ENCODE peak calls at places on chromosomes 13 and 19, in ten cellular contexts. G, W, O, Q, P, C, I, B, F and S are unnamed samples.

GRCh38 chr19:18594096-18594823 is 5.7 kb downstream of the REX1BD start:
- DNase-seq in G (no peak), P (peak), Q (peak), W (peak), B (peak), C (peak), I (peak), O (peak), F (peak), S (peak)

GRCh38 chr19:11541238-11541637 is 2.6 kb downstream of the CNN1 start:
- DNase-seq in I (no peak), W (no peak), O (no peak), Q (no peak), B (no peak), P (no peak), G (no peak), F (no peak), C (no peak), S (no peak)

GRCh38 chr13:51324714-51325440 is 14.6 kb upstream of the SERPINE3 start:
- DNase-seq in C (no peak), W (no peak), Q (no peak), B (peak), I (no peak), F (no peak), G (no peak), P (no peak), O (no peak), S (no peak)

GRCh38 chr19:35773020-35773809 is 2.1 kb upstream of the ARHGAP33 start:
- DNase-seq in C (no peak), I (no peak), Q (no peak), B (no peak), G (no peak), P (no peak), O (no peak), F (no peak), W (no peak), S (no peak)

GRCh38 chr13:80359459-80360297 is 18.8 kb upstream of the SPRY2 start:
- DNase-seq in F (no peak), C (no peak), Q (no peak), W (no peak), I (no peak), P (peak), G (no peak), B (peak), O (peak), S (no peak)

GRCh38 chr19:45442927-45443461 is 19.3 kb upstream of the ERCC1 start:
- DNase-seq in W (peak), B (peak), Q (peak), P (peak), I (peak), F (peak), O (peak), C (no peak), G (no peak), S (no peak)

GRCh38 chr13:38384171-38384570 is 34.5 kb downstream of the UFM1 start:
- DNase-seq in Q (no peak), P (no peak), I (no peak), F (no peak), W (no peak), O (no peak), C (no peak), B (no peak), G (no peak), S (no peak)

GRCh38 chr13:51525567-51526165 is 58.6 kb upstream of the WDFY2 start:
- DNase-seq in G (no peak), P (no peak), C (no peak), I (no peak), B (no peak), Q (no peak), W (no peak), F (no peak), O (no peak), S (no peak)

GRCh38 chr13:43273362-43273761 is 250.0 kb downstream of the DNAJC15 start:
- DNase-seq in C (no peak), I (no peak), F (no peak), O (no peak), G (peak), W (no peak), B (no peak), P (no peak), Q (no peak), S (no peak)

GRCh38 chr13:74153316-74153715 is 19.1 kb upstream of the KLF12 start:
- DNase-seq in I (no peak), O (no peak), W (no peak), F (no peak), P (no peak), Q (no peak), C (no peak), B (no peak), G (no peak), S (no peak)

GRCh38 chr13:102773441-102774209 is at the start of gene TEX30:
- DNase-seq in C (peak), W (peak), G (peak), I (peak), B (peak), Q (peak), P (peak), O (peak), F (peak), S (peak)
- TF ChIP-seq POLR2AphosphoS5 in C (peak), W (peak), G (peak), I (peak), B (peak), Q (peak), P (peak), O (peak), F (peak), S (peak)

GRCh38 chr13:35475960-35476943 is at the start of gene MAB21L1:
- DNase-seq in F (peak), B (peak), P (no peak), I (peak), W (no peak), C (peak), O (peak), Q (peak), G (no peak), S (peak)

GRCh38 chr13:35479223-35479536 is 2.7 kb upstream of the MAB21L1 start:
- DNase-seq in I (no peak), P (no peak), B (peak), O (no peak), C (no peak), G (no peak), F (peak), Q (no peak), W (no peak), S (no peak)

GRCh38 chr13:35478384-35479222 is 2.1 kb upstream of the MAB21L1 start:
- DNase-seq in Q (peak), B (peak), G (no peak), P (no peak), C (peak), I (no peak), F (peak), W (no peak), O (peak), S (no peak)

GRCh38 chr13:35481777-35482176 is 5.3 kb upstream of the MAB21L1 start:
- DNase-seq in C (no peak), G (no peak), Q (no peak), I (no peak), F (no peak), O (no peak), W (no peak), B (no peak), P (no peak), S (no peak)

DNA sequence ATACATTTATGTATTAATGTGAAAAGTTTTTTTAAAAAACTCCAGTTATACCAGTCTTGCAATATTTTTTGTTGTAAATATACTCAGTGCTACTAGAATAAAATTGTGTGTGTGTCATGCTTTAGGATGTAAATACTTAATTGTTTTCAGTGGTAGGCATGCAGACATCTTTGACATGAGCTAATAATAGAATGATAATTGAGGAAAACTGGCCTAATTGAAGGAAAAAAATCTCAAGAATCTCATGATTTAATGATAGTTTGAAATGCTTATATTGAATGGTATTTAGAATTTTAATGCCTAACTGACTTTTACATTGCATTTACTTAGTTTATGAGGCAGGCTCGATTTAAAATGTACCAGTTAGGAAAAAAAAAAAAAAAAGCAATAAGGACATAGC is 3.2 kb upstream of the MAB21L1 start:
- DNase-seq in I (no peak), P (no peak), Q (no peak), G (no peak), W (no peak), C (no peak), O (no peak), F (no peak), B (no peak), S (no peak)
- H3K4me3 ChIP-seq in I (no peak), P (no peak), Q (no peak), G (no peak), W (no peak), C (no peak), O (no peak), F (peak), B (peak), S (no peak)

GRCh38 chr19:37914908-37915307 is 7.9 kb downstream of the SIPA1L3 start:
- DNase-seq in I (no peak), O (no peak), G (no peak), P (no peak), C (no peak), F (no peak), Q (no peak), W (no peak), B (no peak), S (no peak)
- TF ChIP-seq POLR2AphosphoS5 in I (no peak), O (no peak), G (no peak), P (no peak), C (no peak), F (no peak), Q (peak), W (no peak), B (no peak), S (no peak)

GRCh38 chr13:111129465-111130110 is 14.5 kb downstream of the ARHGEF7 start:
- DNase-seq in B (no peak), P (no peak), I (no peak), Q (no peak), G (no peak), F (no peak), O (no peak), W (no peak), C (no peak), S (no peak)

GRCh38 chr13:111130111-111130508 is 15.0 kb downstream of the ARHGEF7 start:
- DNase-seq in F (no peak), O (no peak), P (no peak), I (no peak), W (no peak), G (no peak), Q (no peak), C (no peak), B (no peak), S (no peak)

GRCh38 chr13:111131610-111132009 is 16.5 kb downstream of the ARHGEF7 start:
- DNase-seq in F (no peak), Q (no peak), W (no peak), O (no peak), G (no peak), P (no peak), I (no peak), C (no peak), B (no peak), S (no peak)

GRCh38 chr13:111131048-111131447 is 15.9 kb downstream of the ARHGEF7 start:
- DNase-seq in O (no peak), P (no peak), G (no peak), B (no peak), C (peak), Q (no peak), I (no peak), W (no peak), F (no peak), S (no peak)

DNA sequence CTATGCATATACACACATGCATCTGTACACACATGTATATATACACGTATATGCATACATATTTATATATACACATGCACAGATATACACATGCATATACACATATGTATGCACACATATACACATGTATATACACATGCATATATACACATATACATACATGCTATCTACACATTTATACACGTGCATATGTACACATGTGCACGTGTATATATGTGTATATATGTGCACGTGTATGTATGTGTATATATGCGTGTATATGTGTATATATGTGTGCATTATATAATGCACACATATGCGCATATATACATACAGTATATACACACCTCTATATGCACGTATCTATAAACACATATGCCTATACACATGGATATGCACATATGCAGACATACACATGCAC is 17.8 kb downstream of the ARHGEF7 start:
- DNase-seq in Q (no peak), B (no peak), O (no peak), P (no peak), W (no peak), C (no peak), F (no peak), I (no peak), G (no peak), S (no peak)
- H3K4me3 ChIP-seq in Q (no peak), B (no peak), O (no peak), P (no peak), W (no peak), C (no peak), F (no peak), I (no peak), G (no peak), S (no peak)

GRCh38 chr19:55640043-55640576 is 692 bp upstream of the ZNF580 start:
- DNase-seq in Q (peak), F (peak), W (no peak), I (peak), B (peak), O (no peak), G (no peak), P (peak), C (peak), S (peak)

GRCh38 chr19:55638864-55639359 is 1.9 kb upstream of the ZNF580 start:
- DNase-seq in B (peak), G (no peak), Q (no peak), P (no peak), C (no peak), I (no peak), O (peak), W (no peak), F (peak), S (no peak)

GRCh38 chr19:55642153-55643002 is 1.1 kb upstream of the ZNF581 start:
- DNase-seq in C (peak), I (peak), O (peak), G (no peak), P (no peak), B (no peak), F (peak), W (no peak), Q (peak), S (no peak)

GRCh38 chr19:55641376-55642152 is 762 bp downstream of the ZNF580 start:
- DNase-seq in O (no peak), F (peak), P (no peak), B (peak), I (no peak), W (no peak), Q (no peak), C (no peak), G (no peak), S (no peak)

DNA sequence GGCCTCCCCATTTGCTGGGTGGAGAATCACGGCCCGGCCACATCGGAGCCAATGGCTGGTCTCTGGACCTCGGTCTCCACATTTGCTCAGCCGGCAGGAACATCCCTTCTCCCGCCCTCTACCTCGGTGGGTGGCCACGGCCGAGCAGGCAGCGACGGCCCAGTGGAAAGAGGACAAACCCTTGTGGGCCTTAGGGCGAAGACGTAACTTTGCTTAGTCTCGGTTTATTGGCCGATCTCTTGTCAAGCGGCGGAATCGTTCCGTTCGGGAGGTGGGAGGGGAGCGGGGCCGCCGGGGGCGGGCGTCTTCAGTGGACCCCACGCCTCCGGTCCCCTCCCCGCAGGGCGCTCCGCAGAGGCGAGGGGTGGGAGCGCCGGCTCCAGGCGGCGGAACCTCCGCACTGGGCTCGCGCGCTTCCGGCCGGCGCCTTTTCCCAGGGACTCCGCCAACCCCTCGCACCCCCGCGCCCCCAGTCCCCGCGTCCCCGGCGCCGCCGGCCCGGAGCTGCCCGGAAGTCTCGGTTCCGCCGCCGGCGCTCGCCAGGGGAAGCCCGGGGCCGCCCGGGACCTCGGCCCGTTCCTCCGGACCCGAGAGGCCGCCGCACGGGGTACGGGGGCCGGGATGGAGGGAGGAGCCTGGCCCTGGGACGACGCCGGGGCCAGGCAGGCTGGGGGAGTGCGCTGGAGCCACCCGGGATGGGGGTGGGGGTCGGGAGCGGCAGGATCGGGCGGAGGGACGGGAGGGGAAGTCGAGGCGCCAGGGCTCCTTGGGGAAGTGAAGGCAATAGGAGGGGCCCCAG is at the start of gene ZNF580:
- DNase-seq in G (no peak), I (peak), Q (peak), B (peak), C (peak), O (peak), W (no peak), P (peak), F (peak), S (peak)
- TF ChIP-seq POLR2AphosphoS5 in G (peak), I (no peak), Q (peak), B (no peak), C (no peak), O (no peak), W (no peak), P (peak), F (no peak), S (no peak)

DNA sequence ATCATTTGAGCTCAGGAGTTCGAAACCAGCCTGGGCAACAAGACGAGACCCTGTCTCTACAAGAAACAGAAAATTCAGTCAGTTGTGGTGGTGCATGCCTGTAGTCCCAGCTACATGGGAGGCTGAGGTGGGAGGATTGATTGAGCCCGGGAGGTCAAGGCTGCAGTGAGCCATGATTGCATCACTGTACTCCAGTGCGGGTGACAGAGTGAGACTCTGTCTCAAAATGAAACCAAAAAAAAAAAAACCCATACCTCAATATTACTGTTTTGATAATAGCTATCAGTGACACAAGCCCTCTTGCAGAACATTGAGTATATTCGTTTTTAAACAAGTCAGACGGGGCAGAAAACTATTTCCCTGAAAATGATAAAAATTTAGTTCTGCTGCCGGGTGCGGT is 16.2 kb downstream of the ZNF791 start:
- DNase-seq in W (no peak), B (no peak), Q (no peak), P (no peak), O (no peak), G (no peak), C (no peak), I (no peak), F (no peak), S (no peak)
- H3K4me3 ChIP-seq in W (no peak), B (no peak), Q (no peak), P (no peak), O (no peak), G (no peak), C (no peak), I (no peak), F (no peak), S (no peak)

GRCh38 chr13:49110122-49110831 is 109.9 kb upstream of the MLNR start:
- DNase-seq in G (peak), C (no peak), F (peak), O (peak), I (peak), Q (peak), B (peak), P (peak), W (peak), S (peak)
- TF ChIP-seq POLR2AphosphoS5 in G (peak), C (no peak), F (peak), O (no peak), I (peak), Q (peak), B (no peak), P (peak), W (no peak), S (peak)

DNA sequence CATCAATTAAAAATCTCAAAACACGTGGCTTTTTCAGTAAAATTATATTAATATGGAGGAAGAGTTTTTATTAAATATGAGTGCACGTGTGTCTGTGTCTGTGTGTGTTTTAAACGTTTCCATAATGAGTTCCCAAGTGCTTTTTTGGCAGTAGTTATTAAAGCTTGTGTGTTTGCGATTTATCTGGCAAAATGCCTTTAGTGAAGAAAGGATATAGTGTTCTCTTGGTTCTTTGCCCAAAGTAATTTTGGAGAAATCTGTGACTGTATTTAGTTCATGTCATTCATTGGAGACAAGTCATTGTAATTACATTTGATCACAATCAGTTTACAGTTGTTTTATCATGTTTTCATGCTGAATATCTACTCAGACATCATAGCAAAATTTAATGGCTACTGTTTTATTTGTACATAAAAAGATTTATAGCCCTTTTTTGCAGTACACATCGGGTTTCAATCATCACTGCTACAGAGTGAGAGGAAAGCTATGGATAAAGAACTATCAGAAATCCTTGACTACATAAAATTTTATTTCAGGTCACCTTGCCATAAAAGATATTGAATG is 176.2 kb downstream of the TM9SF2 start:
- DNase-seq in P (no peak), C (no peak), Q (no peak), G (peak), B (no peak), W (no peak), F (peak), O (no peak), I (no peak), S (no peak)
- H3K4me3 ChIP-seq in P (no peak), C (no peak), Q (no peak), G (no peak), B (no peak), W (no peak), F (no peak), O (no peak), I (no peak), S (no peak)

GRCh38 chr13:94311893-94312292 is 167.6 kb downstream of the DCT start:
- DNase-seq in G (no peak), W (no peak), I (no peak), F (no peak), P (no peak), O (no peak), Q (no peak), B (no peak), C (no peak), S (no peak)

GRCh38 chr13:94312511-94313191 is 166.8 kb downstream of the DCT start:
- DNase-seq in P (no peak), W (no peak), B (no peak), O (no peak), C (no peak), I (no peak), F (no peak), G (no peak), Q (no peak), S (no peak)

GRCh38 chr13:94309997-94310842 is 169.3 kb downstream of the DCT start:
- DNase-seq in P (no peak), C (no peak), W (no peak), I (no peak), O (no peak), F (no peak), B (no peak), G (no peak), Q (no peak), S (no peak)

GRCh38 chr13:94315188-94315587 is 164.3 kb downstream of the DCT start:
- DNase-seq in G (no peak), F (no peak), O (no peak), P (no peak), Q (no peak), W (no peak), I (no peak), C (no peak), B (no peak), S (no peak)

DNA sequence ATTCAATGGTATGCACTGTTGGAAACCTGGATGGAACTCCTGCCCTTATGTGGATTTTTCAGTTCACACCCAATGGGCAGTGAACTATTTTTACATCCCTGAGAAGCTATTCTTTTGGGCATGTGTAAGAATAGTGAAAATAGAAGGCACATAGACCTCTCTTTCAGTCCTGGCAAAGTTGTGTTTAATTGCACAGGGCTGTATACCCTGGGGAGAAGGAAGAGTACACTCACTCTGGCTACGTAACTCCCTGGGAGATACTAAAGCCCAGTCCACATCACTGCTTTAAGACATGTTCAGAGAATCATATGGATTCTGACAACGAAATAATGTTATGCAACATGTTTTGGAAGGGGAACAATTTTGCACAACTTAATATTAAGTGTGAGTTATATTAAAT is 166.2 kb downstream of the DCT start:
- DNase-seq in B (no peak), W (no peak), P (no peak), F (no peak), Q (no peak), I (no peak), O (no peak), G (no peak), C (no peak), S (no peak)
- TF ChIP-seq POLR2AphosphoS5 in B (no peak), W (no peak), P (no peak), F (no peak), Q (no peak), I (no peak), O (no peak), G (no peak), C (no peak), S (no peak)